ENCODE peak calls at places on chromosomes 7 and 10, in ten cellular contexts. M, V, Y, J, F, C, X, A, E and K are unnamed samples.

GRCh38 chr7:92612501-92612900 is 22.3 kb upstream of the FAM133B start:
- DNase-seq in A (no peak), C (no peak), F (no peak), J (no peak), E (no peak), M (no peak), Y (peak), V (no peak), X (peak), K (no peak)

GRCh38 chr7:129393255-129393654 is 41.0 kb upstream of the STRIP2 start:
- DNase-seq in M (no peak), F (no peak), E (no peak), A (no peak), C (no peak), J (no peak), X (no peak), Y (no peak), V (no peak), K (no peak)

GRCh38 chr7:27585781-27586447 is 76.8 kb downstream of the HIBADH start:
- DNase-seq in E (no peak), X (no peak), M (no peak), F (no peak), C (no peak), J (no peak), Y (no peak), A (no peak), V (no peak), K (no peak)

GRCh38 chr10:75070478-75071163 is 40.8 kb upstream of the SAMD8 start:
- DNase-seq in A (no peak), X (no peak), C (no peak), V (no peak), J (no peak), Y (no peak), F (no peak), M (no peak), E (no peak), K (no peak)

GRCh38 chr7:28647076-28647421 is 234.7 kb downstream of the CREB5 start:
- DNase-seq in A (no peak), E (no peak), M (no peak), J (no peak), Y (no peak), C (no peak), X (no peak), V (no peak), F (no peak), K (no peak)

GRCh38 chr10:128751284-128751683 is 625.1 kb upstream of the MKI67 start:
- DNase-seq in C (no peak), X (peak), Y (no peak), A (no peak), J (no peak), V (no peak), M (no peak), E (no peak), F (no peak), K (no peak)

GRCh38 chr7:78296036-78296435 is 497.5 kb downstream of the PHTF2 start:
- DNase-seq in C (no peak), F (no peak), Y (peak), A (no peak), J (no peak), M (no peak), V (no peak), X (no peak), E (no peak), K (no peak)

GRCh38 chr10:74822583-74823089 is 3.8 kb upstream of the KAT6B start:
- DNase-seq in A (no peak), J (no peak), E (no peak), V (no peak), F (no peak), X (peak), Y (peak), C (no peak), M (no peak), K (no peak)

GRCh38 chr7:23594879-23595604 is 2.1 kb upstream of the CCDC126 start:
- DNase-seq in V (no peak), F (no peak), C (no peak), E (no peak), Y (no peak), J (no peak), M (peak), A (no peak), X (no peak), K (no peak)

GRCh38 chr7:91345449-91345848 is 81.2 kb downstream of the FZD1 start:
- DNase-seq in V (no peak), X (no peak), J (no peak), Y (no peak), F (no peak), A (no peak), M (no peak), E (no peak), C (no peak), K (no peak)

GRCh38 chr7:2577914-2578680 is 19.3 kb downstream of the IQCE start:
- DNase-seq in A (no peak), Y (no peak), J (no peak), M (no peak), V (no peak), F (no peak), X (no peak), C (no peak), E (no peak), K (no peak)

GRCh38 chr10:102298899-102299298 is 53.6 kb downstream of the GBF1 start:
- DNase-seq in M (no peak), E (no peak), F (no peak), C (no peak), X (no peak), J (no peak), Y (no peak), A (no peak), V (no peak), K (no peak)

GRCh38 chr10:122373713-122374112 is 795 bp upstream of the PLEKHA1 start:
- DNase-seq in M (no peak), X (no peak), C (no peak), Y (peak), F (no peak), J (no peak), E (no peak), V (no peak), A (no peak), K (no peak)

GRCh38 chr10:118452098-118452497 is 110.0 kb upstream of the FAM204A start:
- DNase-seq in E (no peak), Y (no peak), A (no peak), M (no peak), F (no peak), J (no peak), X (no peak), V (no peak), C (no peak), K (no peak)

GRCh38 chr10:117541405-117541908 is 1.1 kb upstream of the EMX2 start:
- DNase-seq in F (no peak), J (no peak), M (peak), V (no peak), A (no peak), E (peak), X (no peak), C (no peak), Y (no peak), K (no peak)

GRCh38 chr10:119189811-119190282 is 11.2 kb upstream of the PRDX3 start:
- DNase-seq in Y (peak), J (no peak), X (peak), V (no peak), A (no peak), M (no peak), E (no peak), F (peak), C (no peak), K (no peak)

GRCh38 chr7:142562688-142563087 is 186.6 kb upstream of the PRSS1 start:
- DNase-seq in C (no peak), M (no peak), Y (no peak), F (no peak), J (no peak), V (no peak), X (no peak), E (no peak), A (no peak), K (no peak)